ENCODE peak calls at places on chromosomes 1 and 21, in seven cellular contexts. W is Panc1, P is neural crest cell, S is neural progenitor cell, N is WTC11, M is brain microvascular endothelial cell, V is hepatocyte. J is an unnamed sample.

GRCh38 chr1:93798301-93798700 is 80.7 kb downstream of the DNTTIP2 start:
- DNase-seq in S (no peak), P (no peak), M (peak; percentile 77), V (no peak), W (no peak), N (no peak), J (no peak)

GRCh38 chr21:41325138-41325537 is 8.5 kb downstream of the FAM3B start:
- DNase-seq in S (no peak), P (no peak), V (no peak), N (no peak), W (no peak), M (no peak), J (no peak)

GRCh38 chr1:105072446-105072845 is 1322.7 kb downstream of the AMY1C start:
- DNase-seq in N (no peak), W (no peak), P (no peak), V (no peak), S (no peak), M (no peak), J (no peak)

GRCh38 chr1:100249155-100249536 is 488 bp downstream of the DBT start:
- DNase-seq in W (no peak), S (peak; percentile 28), V (peak; percentile 12), P (no peak), N (no peak), M (no peak), J (no peak)

GRCh38 chr1:21090460-21090859 is 86.2 kb downstream of the EIF4G3 start:
- DNase-seq in P (no peak), M (no peak), S (no peak), N (no peak), V (no peak), W (no peak), J (no peak)

GRCh38 chr1:178693368-178693767 is 31.7 kb upstream of the RALGPS2 start:
- DNase-seq in W (no peak), V (peak; percentile 25), N (peak; percentile 47), S (peak; percentile 38), P (no peak), M (no peak), J (no peak)

GRCh38 chr1:15370781-15371467 is 38.8 kb upstream of the EFHD2 start:
- DNase-seq in W (no peak), N (no peak), P (no peak), S (no peak), M (no peak), V (no peak), J (no peak)

GRCh38 chr1:101288491-101288944 is 51.7 kb downstream of the S1PR1 start:
- DNase-seq in P (peak; percentile 49), W (peak; percentile 71), M (peak; percentile 95), N (peak; percentile 56), S (peak; percentile 83), V (peak; percentile 92), J (peak; percentile 59)

GRCh38 chr1:42886800-42887199 is 40.4 kb downstream of the ZNF691 start:
- DNase-seq in V (no peak), N (no peak), S (no peak), P (no peak), M (no peak), W (no peak), J (no peak)

GRCh38 chr1:46456411-46456963 is 33.1 kb upstream of the DMBX1 start:
- DNase-seq in P (no peak), S (no peak), V (no peak), M (no peak), N (no peak), W (no peak), J (no peak)

GRCh38 chr1:234849824-234850223 is 239.8 kb upstream of the IRF2BP2 start:
- DNase-seq in M (peak; percentile 21), N (no peak), P (no peak), W (no peak), S (no peak), V (no peak), J (no peak)

GRCh38 chr1:160284220-160284781 is 632 bp downstream of the PEX19 start:
- DNase-seq in W (no peak), V (peak; percentile 54), P (peak; percentile 8), N (no peak), S (peak; percentile 52), M (peak; percentile 62), J (peak; percentile 26)

GRCh38 chr1:27970401-27970800 is 10.6 kb downstream of the XKR8 start:
- DNase-seq in M (peak; percentile 78), W (no peak), N (no peak), S (no peak), V (no peak), P (no peak), J (no peak)

GRCh38 chr1:183807549-183808168 is 2.7 kb downstream of the RGL1 start:
- DNase-seq in W (no peak), V (no peak), N (no peak), S (no peak), M (peak; percentile 54), P (no peak), J (no peak)

GRCh38 chr1:181142096-181143043 is 53.9 kb downstream of the IER5 start:
- DNase-seq in V (peak; percentile 93), M (peak; percentile 76), P (peak; percentile 96), W (peak; percentile 64), S (peak; percentile 95), N (peak; percentile 94), J (peak; percentile 96)

GRCh38 chr1:181140891-181141290 is 52.4 kb downstream of the IER5 start:
- DNase-seq in M (no peak), P (no peak), S (no peak), V (no peak), W (no peak), N (no peak), J (no peak)

GRCh38 chr1:181143081-181143859 is 54.8 kb downstream of the IER5 start:
- DNase-seq in N (no peak), P (no peak), M (no peak), V (no peak), W (no peak), S (no peak), J (no peak)

GRCh38 chr1:181140398-181140797 is 51.9 kb downstream of the IER5 start:
- DNase-seq in W (no peak), V (no peak), M (no peak), P (no peak), N (no peak), S (no peak), J (no peak)

DNA sequence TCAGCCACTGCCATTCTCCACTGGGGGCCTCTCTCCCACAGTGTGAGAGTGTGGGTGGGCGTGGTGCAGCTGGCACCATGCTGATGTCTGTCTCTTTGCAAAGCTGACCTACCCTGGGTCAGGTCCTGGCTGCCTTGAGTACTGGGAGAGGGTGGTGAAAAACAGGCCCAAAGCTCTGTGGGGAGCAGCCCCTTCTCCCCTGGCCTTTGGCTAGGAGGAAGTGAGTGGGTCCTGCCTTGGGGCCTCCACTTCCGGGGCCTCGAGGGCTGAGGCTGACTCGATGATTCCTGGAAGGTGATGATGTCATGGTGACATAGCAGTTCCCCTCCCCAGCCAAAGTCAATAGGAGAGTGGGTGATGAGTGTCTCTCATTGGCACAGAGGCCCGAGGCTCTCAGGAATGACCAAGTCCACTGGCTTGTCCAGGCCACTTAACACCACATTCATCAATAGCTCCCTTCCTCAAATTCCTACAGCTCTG is 53.0 kb downstream of the IER5 start:
- DNase-seq in P (no peak), W (peak; percentile 59), V (no peak), N (no peak), S (no peak), M (peak; percentile 66), J (peak; percentile 55)
- TF ChIP-seq CTCF in P (no peak), W (no peak), V (no peak), N (no peak), S (no peak), M (peak; percentile 11), J (no peak)

GRCh38 chr1:44355582-44356305 is 687 bp upstream of the ERI3 start:
- DNase-seq in M (no peak), P (no peak), N (no peak), W (no peak), S (no peak), V (no peak), J (no peak)

GRCh38 chr1:44359234-44359937 is 4.3 kb upstream of the ERI3 start:
- DNase-seq in M (no peak), P (no peak), N (no peak), W (no peak), V (no peak), S (no peak), J (no peak)

GRCh38 chr1:44357710-44358109 is 2.7 kb upstream of the ERI3 start:
- DNase-seq in M (no peak), V (no peak), P (no peak), W (no peak), S (no peak), N (no peak), J (no peak)

GRCh38 chr1:44366576-44366975 is 11.5 kb upstream of the ERI3 start:
- DNase-seq in P (no peak), W (no peak), S (no peak), N (no peak), V (no peak), M (no peak), J (no peak)

GRCh38 chr1:44361478-44361877 is 6.4 kb upstream of the ERI3 start:
- DNase-seq in P (no peak), S (no peak), N (no peak), M (no peak), W (no peak), V (peak; percentile 51), J (peak; percentile 13)
- TF ChIP-seq CTCF in P (peak; percentile 2), S (peak; percentile 35), N (no peak), M (peak; percentile 54), W (no peak), V (peak; percentile 28), J (no peak)

DNA sequence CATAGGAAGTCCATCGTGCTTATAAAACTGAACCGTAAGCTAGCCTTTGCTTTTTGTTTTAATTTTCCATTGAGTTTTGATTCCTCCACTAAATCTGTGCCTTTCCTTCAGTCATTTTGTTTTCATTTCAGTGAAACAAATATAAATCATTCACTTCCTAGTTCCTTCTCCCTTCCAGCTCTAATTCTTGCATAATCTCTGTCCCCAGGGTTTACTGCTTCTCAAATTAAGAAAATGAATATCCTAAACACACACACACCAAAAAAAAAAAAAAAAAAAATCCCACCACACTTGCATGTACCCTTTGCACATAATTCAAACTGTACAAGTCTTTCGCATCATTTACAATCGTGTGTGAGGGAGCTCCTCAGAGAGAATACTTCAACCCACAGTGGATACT is 6.8 kb downstream of the KCNH1 start:
- DNase-seq in P (no peak), S (no peak), V (no peak), N (no peak), W (no peak), M (no peak), J (no peak)
- TF ChIP-seq CTCF in P (no peak), S (no peak), V (no peak), N (no peak), W (no peak), M (no peak), J (no peak)

GRCh38 chr1:5939268-5940060 is 52.8 kb downstream of the NPHP4 start:
- DNase-seq in N (no peak), M (no peak), V (no peak), W (no peak), P (no peak), S (no peak), J (no peak)
- TF ChIP-seq CTCF in N (no peak), M (no peak), V (no peak), W (no peak), P (no peak), S (no peak), J (no peak)

DNA sequence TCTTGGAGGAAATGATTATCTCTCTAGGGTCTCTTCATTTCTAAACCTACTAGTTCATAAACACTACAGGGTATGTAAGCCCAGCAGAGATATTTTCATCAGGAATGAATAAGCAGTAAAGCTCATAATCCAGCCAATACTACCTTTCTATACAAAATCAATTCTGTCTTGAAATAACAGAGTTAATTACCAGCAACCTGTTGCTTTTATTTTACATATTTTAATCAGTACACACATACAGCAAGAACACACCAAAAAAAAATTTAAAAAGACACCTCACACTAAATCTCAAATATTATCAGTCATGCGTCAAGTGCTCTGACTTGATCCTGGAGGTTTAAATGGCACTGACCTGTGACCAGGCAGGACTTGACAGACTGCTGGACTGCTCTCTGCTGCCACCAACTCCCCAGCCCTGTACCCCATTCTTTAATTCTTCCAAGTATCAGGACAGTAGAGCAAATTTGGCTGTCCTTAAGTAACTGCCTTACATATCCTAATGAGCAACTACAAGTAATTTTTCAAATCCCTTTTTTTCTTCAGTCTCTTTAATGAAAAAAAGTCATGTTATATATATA is 98.5 kb downstream of the CDC42BPA start:
- DNase-seq in P (no peak), V (no peak), M (no peak), N (no peak), W (no peak), S (no peak), J (no peak)
- TF ChIP-seq CTCF in P (no peak), V (no peak), M (no peak), N (no peak), W (peak; percentile 14), S (peak; percentile 14), J (no peak)

J was measured in Calu3.